ENCODE peak calls at places on chromosomes 13 and 19, in eight cellular contexts. G is AG04449; R is activated CD4-positive, alpha-beta T cell treated with anti-CD3 and anti-CD28 coated beads for 24 hours; L is stimulated activated CD4-positive, alpha-beta T cell treated with anti-CD3 and anti-CD28 coated beads, Interleukin-1b, Interleukin-23, amount 100 ng/mL, for 48 hours; O is SK-N-DZ; D is EL; V is GOT3; P is AG09309. A is an unnamed sample.

GRCh38 chr19:32041681-32042292 is 303.6 kb upstream of the ZNF507 start:
- DNase-seq in L (peak; percentile 17), V (no peak), O (peak; percentile 13), G (no peak), P (no peak), R (peak; percentile 15), D (no peak), A (peak; percentile 5)

GRCh38 chr19:13102666-13103584 is at the start of gene LYL1:
- DNase-seq in D (peak; percentile 65), L (peak; percentile 25), P (no peak), O (peak; percentile 69), R (no peak), V (no peak), G (no peak), A (peak; percentile 94)

GRCh38 chr13:52010890-52011689 is at the start of gene ATP7B:
- DNase-seq in L (peak; percentile 3), P (no peak), O (peak; percentile 43), D (peak; percentile 21), V (no peak), R (peak; percentile 9), G (no peak), A (no peak)

GRCh38 chr19:39845621-39846175 is 481 bp downstream of the FBL start:
- DNase-seq in D (peak; percentile 36), P (no peak), R (no peak), V (no peak), O (peak; percentile 25), G (no peak), L (no peak), A (no peak)

GRCh38 chr13:42985312-42986175 is 6.5 kb downstream of the EPSTI1 start:
- DNase-seq in G (no peak), P (no peak), O (no peak), R (no peak), V (no peak), L (no peak), D (no peak), A (no peak)

GRCh38 chr19:4654437-4655361 is 15.4 kb downstream of the TNFAIP8L1 start:
- DNase-seq in G (no peak), V (no peak), O (no peak), P (no peak), D (no peak), L (no peak), R (no peak), A (no peak)

GRCh38 chr19:4969772-4970531 is 1.0 kb downstream of the KDM4B start:
- DNase-seq in G (no peak), D (peak; percentile 34), L (no peak), O (no peak), P (no peak), V (no peak), R (no peak), A (no peak)

GRCh38 chr19:8592231-8593009 is 15.2 kb upstream of the MYO1F start:
- DNase-seq in L (peak; percentile 98), G (peak; percentile 61), V (peak; percentile 88), R (peak; percentile 93), D (peak; percentile 70), P (peak; percentile 66), O (peak; percentile 88), A (peak; percentile 80)

GRCh38 chr19:10173527-10173926 is 21.2 kb downstream of the DNMT1 start:
- DNase-seq in D (peak; percentile 68), P (no peak), G (no peak), V (no peak), L (no peak), O (no peak), R (no peak), A (no peak)

GRCh38 chr19:38193445-38193844 is 30.6 kb downstream of the DPF1 start:
- DNase-seq in P (no peak), G (no peak), R (no peak), V (no peak), L (no peak), D (no peak), O (no peak), A (no peak)

GRCh38 chr19:16791942-16792341 is 37.3 kb upstream of the SIN3B start:
- DNase-seq in G (no peak), V (no peak), O (no peak), P (no peak), R (no peak), D (no peak), L (no peak), A (no peak)

GRCh38 chr19:43625918-43626579 is 6.6 kb upstream of the ZNF428 start:
- DNase-seq in D (no peak), G (no peak), P (no peak), R (no peak), V (no peak), O (no peak), L (no peak), A (no peak)

GRCh38 chr13:23385931-23386330 is 47.6 kb downstream of the SACS start:
- DNase-seq in P (no peak), G (no peak), L (no peak), R (no peak), V (no peak), D (no peak), O (no peak), A (no peak)

GRCh38 chr13:44142911-44143665 is 230.5 kb upstream of the SERP2 start:
- DNase-seq in D (peak; percentile 68), V (no peak), P (no peak), L (no peak), O (no peak), G (no peak), R (no peak), A (no peak)

GRCh38 chr13:106186366-106187030 is 349.0 kb downstream of the EFNB2 start:
- DNase-seq in R (no peak), O (no peak), D (peak; percentile 11), G (no peak), L (no peak), V (no peak), P (no peak), A (no peak)

GRCh38 chr13:87122551-87122950 is 548.6 kb upstream of the SLITRK5 start:
- DNase-seq in L (no peak), D (no peak), P (no peak), R (no peak), O (no peak), V (no peak), G (no peak), A (no peak)

GRCh38 chr19:6276447-6276846 is 3.3 kb downstream of the MLLT1 start:
- DNase-seq in O (no peak), V (no peak), D (peak; percentile 79), P (peak; percentile 62), G (peak; percentile 50), L (no peak), R (no peak), A (no peak)

GRCh38 chr19:46453661-46454060 is 17.7 kb downstream of the PNMA8A start:
- DNase-seq in V (no peak), D (no peak), R (no peak), G (no peak), L (no peak), P (no peak), O (no peak), A (no peak)

GRCh38 chr13:74346960-74347359 is 212.8 kb upstream of the KLF12 start:
- DNase-seq in V (no peak), L (no peak), R (no peak), D (no peak), G (no peak), O (no peak), P (no peak), A (no peak)

GRCh38 chr13:79402074-79402635 is 3.9 kb downstream of the RBM26 start:
- DNase-seq in V (no peak), G (no peak), O (no peak), P (no peak), D (no peak), R (no peak), L (no peak), A (no peak)

GRCh38 chr13:30998548-30999140 is 66.2 kb downstream of the TEX26 start:
- DNase-seq in P (no peak), O (peak; percentile 61), D (no peak), L (no peak), G (peak; percentile 68), V (no peak), R (no peak), A (no peak)

GRCh38 chr13:73464758-73465628 is 406.2 kb downstream of the KLF5 start:
- DNase-seq in P (no peak), L (no peak), G (no peak), R (no peak), O (no peak), V (no peak), D (no peak), A (no peak)

GRCh38 chr19:49588370-49589122 is 2.4 kb upstream of the PRR12 start:
- DNase-seq in L (peak; percentile 66), R (no peak), V (no peak), D (no peak), O (peak; percentile 17), G (no peak), P (no peak), A (no peak)

GRCh38 chr13:112078216-112078615 is 11.3 kb downstream of the SOX1 start:
- DNase-seq in G (no peak), P (no peak), O (no peak), R (no peak), L (no peak), V (no peak), D (no peak), A (no peak)

GRCh38 chr19:19642506-19643157 is 825 bp downstream of the GMIP start:
- DNase-seq in O (no peak), L (peak; percentile 44), D (peak; percentile 27), V (no peak), P (no peak), G (no peak), R (peak; percentile 26), A (peak; percentile 5)

GRCh38 chr13:96862093-96862492 is 132.2 kb downstream of the OXGR1 start:
- DNase-seq in D (no peak), L (no peak), V (no peak), O (no peak), R (no peak), G (no peak), P (no peak), A (no peak)

GRCh38 chr13:30785146-30785845 is 50.0 kb downstream of the ALOX5AP start:
- DNase-seq in G (no peak), V (no peak), D (no peak), R (no peak), L (no peak), O (no peak), P (no peak), A (no peak)

GRCh38 chr13:28100149-28101121 is at the start of gene FLT3:
- DNase-seq in D (peak; percentile 63), O (peak; percentile 37), P (no peak), V (no peak), G (no peak), R (peak; percentile 35), L (peak; percentile 16), A (peak; percentile 48)

GRCh38 chr13:65605386-65605785 is 1624.8 kb downstream of the PCDH9 start:
- DNase-seq in V (no peak), P (no peak), G (no peak), D (no peak), R (no peak), O (no peak), L (no peak), A (no peak)

GRCh38 chr19:49450405-49450804 is 1.2 kb downstream of the PIH1D1 start:
- DNase-seq in D (no peak), P (no peak), G (no peak), L (no peak), O (no peak), V (no peak), R (no peak), A (no peak)

GRCh38 chr19:2168619-2169424 is 5.1 kb downstream of the DOT1L start:
- DNase-seq in O (no peak), R (peak; percentile 71), G (peak; percentile 78), D (peak; percentile 99), V (peak; percentile 94), P (peak; percentile 90), L (peak; percentile 74), A (no peak)

GRCh38 chr13:43758834-43759233 is 27.9 kb downstream of the ENOX1 start:
- DNase-seq in G (no peak), V (no peak), P (no peak), R (no peak), D (no peak), L (no peak), O (no peak), A (no peak)

GRCh38 chr19:46481947-46482346 is 10.6 kb upstream of the PNMA8A start:
- DNase-seq in O (no peak), R (no peak), V (no peak), P (no peak), L (no peak), G (no peak), D (no peak), A (no peak)

GRCh38 chr19:2311093-2311492 is 3.1 kb upstream of the LINGO3 start:
- DNase-seq in G (no peak), R (no peak), D (no peak), O (no peak), L (no peak), V (no peak), P (no peak), A (no peak)

A was measured in KG1.